ENCODE peak calls at places on chromosome 22, in seven cellular contexts. E, T, S, R, Y, A and J are unnamed samples.

GRCh38 chr22:44172370-44173108 is 8.2 kb upstream of the PARVG start:
- DNase-seq in A (peak), S (no peak), R (no peak), T (peak), Y (peak), E (no peak), J (no peak)

GRCh38 chr22:47918276-47918928 is 1156.0 kb downstream of the TBC1D22A start:
- DNase-seq in E (no peak), Y (no peak), R (no peak), A (no peak), S (peak), T (no peak), J (no peak)

GRCh38 chr22:45008853-45009751 is 703 bp downstream of the PHF21B start:
- DNase-seq in Y (no peak), S (no peak), T (no peak), A (peak), R (peak), E (no peak), J (peak)

GRCh38 chr22:20981787-20982562 is at the start of gene LZTR1:
- DNase-seq in Y (peak), S (peak), E (no peak), A (peak), T (peak), R (peak), J (peak)

GRCh38 chr22:36790648-36791047 is 14.7 kb upstream of the IFT27 start:
- DNase-seq in S (no peak), T (no peak), A (no peak), E (no peak), Y (no peak), R (no peak), J (no peak)

GRCh38 chr22:21947040-21948014 is 5.3 kb downstream of the PPM1F start:
- DNase-seq in S (no peak), T (no peak), R (peak), E (no peak), A (no peak), Y (no peak), J (no peak)

GRCh38 chr22:42662114-42663021 is 13.2 kb upstream of the CYB5R3 start:
- DNase-seq in T (peak), Y (peak), E (no peak), S (peak), R (peak), A (peak), J (peak)

GRCh38 chr22:43094551-43094950 is 5.4 kb upstream of the TTLL1 start:
- DNase-seq in Y (no peak), T (no peak), E (no peak), S (no peak), R (no peak), A (no peak), J (no peak)

GRCh38 chr22:33038131-33038772 is 19.9 kb downstream of the SYN3 start:
- DNase-seq in S (no peak), Y (no peak), T (no peak), E (no peak), A (no peak), R (no peak), J (no peak)

GRCh38 chr22:21457023-21457787 is 10.0 kb upstream of the TMEM191C start:
- DNase-seq in T (peak), Y (peak), R (no peak), E (no peak), A (no peak), S (no peak), J (no peak)

GRCh38 chr22:20569059-20570058 is 61.9 kb downstream of the MED15 start:
- DNase-seq in R (no peak), E (peak), T (peak), S (no peak), A (peak), Y (peak), J (peak)

GRCh38 chr22:42648368-42649260 is 578 bp downstream of the CYB5R3 start:
- DNase-seq in R (no peak), E (no peak), Y (peak), S (peak), T (no peak), A (peak), J (no peak)

GRCh38 chr22:40182231-40182835 is 4.6 kb downstream of the TNRC6B start:
- DNase-seq in E (no peak), A (no peak), R (no peak), S (no peak), Y (no peak), T (no peak), J (no peak)

GRCh38 chr22:48474881-48475280 is 1352.8 kb downstream of the BRD1 start:
- DNase-seq in R (no peak), E (no peak), Y (no peak), S (no peak), A (no peak), T (no peak), J (no peak)

GRCh38 chr22:44436656-44437492 is 61.2 kb downstream of the RTL6 start:
- DNase-seq in R (no peak), A (no peak), Y (no peak), S (no peak), T (no peak), E (no peak), J (no peak)

GRCh38 chr22:35269630-35270029 is 12.3 kb downstream of the HMGXB4 start:
- DNase-seq in E (no peak), S (no peak), T (no peak), R (no peak), Y (no peak), A (no peak), J (no peak)

GRCh38 chr22:40107756-40108437 is 69.8 kb upstream of the TNRC6B start:
- DNase-seq in A (no peak), E (no peak), R (no peak), Y (no peak), S (peak), T (no peak), J (no peak)

GRCh38 chr22:50548913-50549790 is 3.5 kb downstream of the KLHDC7B start:
- DNase-seq in E (no peak), T (no peak), R (no peak), Y (peak), S (no peak), A (no peak), J (no peak)

GRCh38 chr22:36562261-36562835 is 33.4 kb upstream of the EIF3D start:
- DNase-seq in Y (no peak), R (no peak), A (peak), E (no peak), T (no peak), S (no peak), J (no peak)

GRCh38 chr22:20774882-20775281 is 969 bp downstream of the SERPIND1 start:
- DNase-seq in E (no peak), R (no peak), Y (no peak), S (no peak), T (no peak), A (no peak), J (no peak)

DNA sequence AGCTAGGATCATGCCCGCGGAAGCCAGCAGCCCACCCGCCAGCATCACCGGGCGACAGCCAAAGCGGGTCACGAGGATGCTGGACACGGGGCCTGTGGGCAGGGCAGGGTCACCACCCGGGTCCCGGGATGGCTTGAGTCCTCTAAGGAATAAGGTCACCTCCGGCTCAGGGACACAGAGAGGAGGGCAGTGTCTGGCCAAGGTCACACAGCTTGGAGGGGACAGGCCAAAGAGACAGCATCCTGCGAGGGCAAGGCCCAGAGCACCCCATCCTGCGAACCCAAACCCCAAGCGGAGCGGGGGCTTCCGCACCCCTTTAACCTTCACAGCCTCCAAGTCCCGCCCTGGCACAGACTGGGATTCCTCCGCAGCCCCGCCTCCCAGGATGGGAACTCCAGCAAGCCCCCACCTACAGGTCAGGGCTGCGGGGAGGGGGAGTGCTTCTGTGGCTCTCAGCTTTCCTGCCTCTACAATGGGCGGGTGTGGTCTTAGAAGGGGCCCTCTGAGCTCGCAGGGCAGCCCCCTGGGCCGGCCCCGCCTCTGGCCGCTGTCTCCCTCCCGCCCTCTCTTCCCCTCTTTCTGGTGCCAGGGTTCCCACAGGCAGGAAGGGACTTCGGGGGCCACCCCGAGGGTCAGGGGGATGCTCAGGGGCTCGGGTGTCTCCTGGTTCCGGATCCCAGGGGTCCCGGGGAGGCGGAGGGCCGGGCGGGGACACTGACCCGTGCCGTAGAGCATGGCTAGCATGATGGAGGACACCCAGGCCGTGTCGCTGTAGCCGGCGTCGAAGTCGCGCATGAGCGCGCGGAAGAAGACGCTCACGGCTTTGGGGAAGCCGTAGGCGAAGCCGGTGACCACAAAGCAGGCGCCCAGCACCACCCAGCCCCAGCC is 1.8 kb downstream of the SLC16A8 start:
- DNase-seq in A (peak), S (no peak), T (no peak), E (no peak), Y (peak), R (no peak), J (no peak)
- TF ChIP-seq CTCF in A (no peak), S (no peak), T (no peak), E (no peak), Y (no peak), R (no peak), J (no peak)

DNA sequence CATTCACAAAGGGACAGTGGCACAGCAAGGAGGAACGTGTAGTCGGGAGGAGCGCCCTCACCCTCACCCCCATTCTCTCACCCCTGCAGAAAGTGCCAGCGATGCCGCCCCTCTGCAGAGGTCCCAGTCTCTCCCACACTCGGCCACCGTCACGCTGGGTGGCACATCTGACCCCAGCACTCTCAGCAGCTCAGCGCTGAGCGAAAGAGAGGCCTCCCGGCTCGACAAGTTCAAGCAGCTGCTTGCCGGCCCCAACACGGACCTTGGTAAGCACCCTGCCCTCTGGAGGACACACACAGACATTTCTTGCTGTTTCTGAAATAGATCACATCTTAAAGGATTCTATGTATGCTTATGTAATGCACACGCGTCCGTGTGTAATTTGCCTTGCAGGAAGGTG is 34.9 kb downstream of the TBC1D22A start:
- DNase-seq in Y (no peak), E (no peak), A (no peak), S (no peak), R (no peak), T (no peak), J (no peak)
- TF ChIP-seq CTCF in Y (no peak), E (peak), A (no peak), S (no peak), R (no peak), T (peak), J (no peak)

DNA sequence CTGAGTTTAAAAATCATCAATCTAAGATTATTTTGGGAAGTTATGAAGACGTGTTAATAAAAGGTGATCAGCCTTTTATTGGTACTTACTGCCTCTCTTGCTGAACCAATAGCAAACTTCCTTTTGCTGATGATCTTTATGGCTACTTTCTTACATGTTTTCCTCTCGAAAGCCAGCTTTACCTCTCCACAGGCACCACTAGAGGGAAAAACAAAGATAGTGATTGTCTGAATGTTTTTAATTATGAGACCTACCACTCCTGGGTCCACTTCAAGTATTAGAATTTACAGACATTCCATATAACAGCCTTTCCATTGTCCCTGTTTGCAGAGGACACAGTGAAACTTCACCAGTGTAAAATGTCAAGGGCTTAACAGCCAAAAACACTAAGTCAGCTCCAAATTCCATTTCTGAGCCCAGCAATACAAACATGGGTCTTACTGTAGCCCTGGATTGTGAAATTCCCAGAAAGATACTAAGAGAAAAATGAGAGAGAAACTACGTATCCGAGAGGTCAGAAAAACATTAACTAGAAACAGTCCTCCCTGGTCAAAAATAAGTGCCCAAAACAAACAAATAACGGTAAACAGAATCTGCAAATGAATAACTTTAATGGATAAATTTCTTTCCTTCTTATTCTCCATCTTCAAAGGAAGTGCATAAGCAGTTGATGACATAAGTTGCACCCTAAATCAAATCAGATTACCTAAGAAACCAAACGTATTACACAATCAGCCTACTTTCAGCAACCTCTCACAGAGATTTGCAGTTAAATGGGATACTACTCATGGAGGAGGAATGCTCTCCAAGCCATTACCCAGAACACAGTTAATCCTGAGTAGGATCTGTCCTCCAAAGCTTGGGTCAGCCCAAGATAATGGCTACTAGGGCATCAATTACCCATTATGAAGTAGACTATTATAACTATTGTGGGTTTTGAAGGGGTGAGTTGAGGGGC is 29.5 kb downstream of the CHEK2 start:
- DNase-seq in Y (no peak), R (no peak), A (no peak), T (no peak), S (no peak), E (peak), J (no peak)
- TF ChIP-seq CTCF in Y (no peak), R (no peak), A (no peak), T (no peak), S (no peak), E (peak), J (no peak)

GRCh38 chr22:41285820-41286638 is at the start of gene RANGAP1:
- DNase-seq in Y (peak), E (peak), A (peak), R (peak), S (peak), T (peak), J (peak)
- TF ChIP-seq CTCF in Y (peak), E (no peak), A (peak), R (no peak), S (no peak), T (no peak), J (no peak)

GRCh38 chr22:26751217-26751616 is 93.8 kb downstream of the MIAT start:
- DNase-seq in S (no peak), Y (no peak), E (no peak), T (no peak), A (no peak), R (peak), J (no peak)

GRCh38 chr22:26757496-26757895 is 100.1 kb downstream of the MIAT start:
- DNase-seq in E (no peak), Y (no peak), A (no peak), S (no peak), T (no peak), R (no peak), J (no peak)

GRCh38 chr22:26748845-26749244 is 91.5 kb downstream of the MIAT start:
- DNase-seq in T (no peak), E (no peak), S (no peak), R (no peak), Y (no peak), A (no peak), J (no peak)

GRCh38 chr22:26756675-26757293 is 99.4 kb downstream of the MIAT start:
- DNase-seq in T (peak), Y (peak), S (peak), E (no peak), A (peak), R (peak), J (peak)

DNA sequence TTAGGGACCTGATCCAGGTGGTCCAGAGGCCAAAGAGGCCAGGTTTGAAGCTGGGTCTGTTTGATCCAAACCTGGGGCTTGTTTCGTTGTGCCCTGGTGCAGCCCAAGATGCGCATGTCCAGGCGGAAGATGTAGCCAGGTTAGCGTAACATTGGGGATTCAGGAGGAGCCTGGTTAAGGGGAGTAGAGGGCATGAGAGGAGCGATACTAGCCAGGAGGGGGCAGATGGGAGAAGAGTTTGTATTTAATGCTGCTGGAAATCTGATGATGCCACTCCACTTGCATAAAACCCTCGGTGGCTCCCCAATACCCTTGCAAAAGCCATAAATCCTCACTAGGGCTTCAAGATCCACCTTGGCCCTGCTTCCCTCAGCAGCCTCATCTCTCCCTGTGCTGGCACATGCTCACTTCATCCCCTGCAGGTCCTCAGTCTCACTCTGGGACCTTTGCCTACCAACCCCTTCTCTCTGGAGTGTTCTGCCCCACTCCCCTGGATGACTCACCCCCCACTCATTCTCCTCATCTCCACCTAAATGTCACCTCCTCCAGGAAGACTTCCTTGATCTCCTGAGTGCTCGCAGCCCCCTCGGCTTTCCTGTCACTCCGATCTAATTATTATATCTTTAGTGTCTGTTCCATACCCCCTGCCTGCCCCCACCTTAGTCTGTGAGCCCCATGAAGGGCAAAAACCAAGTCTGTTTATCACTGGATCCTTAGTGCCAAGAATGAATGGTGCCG is 95.9 kb downstream of the MIAT start:
- DNase-seq in A (no peak), E (no peak), T (no peak), R (no peak), Y (no peak), S (no peak), J (no peak)
- TF ChIP-seq CTCF in A (no peak), E (peak), T (no peak), R (no peak), Y (no peak), S (no peak), J (no peak)

GRCh38 chr22:24095816-24096215 is 84.7 kb downstream of the CABIN1 start:
- DNase-seq in R (no peak), S (no peak), A (no peak), Y (no peak), T (no peak), E (peak), J (no peak)

GRCh38 chr22:24091551-24092420 is 80.7 kb downstream of the CABIN1 start:
- DNase-seq in R (no peak), E (no peak), A (no peak), T (no peak), S (no peak), Y (no peak), J (no peak)

GRCh38 chr22:24096401-24097115 is 84.7 kb upstream of the SUSD2 start:
- DNase-seq in E (no peak), R (no peak), S (no peak), Y (no peak), A (no peak), T (no peak), J (no peak)

GRCh38 chr22:24094966-24095365 is 83.9 kb downstream of the CABIN1 start:
- DNase-seq in A (no peak), E (no peak), R (no peak), T (no peak), S (no peak), Y (no peak), J (no peak)

DNA sequence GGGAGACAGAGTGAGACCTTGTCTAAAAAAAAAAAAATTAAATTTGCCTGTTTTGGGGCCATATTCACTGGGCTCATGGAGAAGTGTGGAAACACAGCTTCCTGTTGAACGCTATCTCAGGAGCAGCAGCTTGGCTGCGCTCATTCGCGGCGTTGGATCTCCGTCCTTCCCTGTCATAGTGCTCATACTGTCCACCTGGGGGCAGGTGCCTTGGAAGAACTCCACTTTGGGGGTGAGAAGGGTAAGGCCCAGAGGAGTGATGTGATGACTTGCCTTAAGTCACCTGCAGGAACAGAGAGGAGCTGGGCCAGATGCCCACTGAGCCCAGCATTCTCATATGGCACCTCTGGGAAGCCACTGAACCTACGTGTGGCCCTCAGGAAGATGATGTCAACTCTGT is 82.8 kb downstream of the CABIN1 start:
- DNase-seq in R (no peak), Y (no peak), T (no peak), S (no peak), E (no peak), A (no peak), J (no peak)
- TF ChIP-seq CTCF in R (no peak), Y (no peak), T (no peak), S (no peak), E (peak), A (no peak), J (no peak)

GRCh38 chr22:19432092-19432844 is at the start of gene MRPL40:
- DNase-seq in S (peak), A (peak), T (peak), R (peak), E (peak), Y (peak), J (peak)
- TF ChIP-seq CTCF in S (no peak), A (peak), T (no peak), R (no peak), E (no peak), Y (no peak), J (no peak)

GRCh38 chr22:31153357-31153756 is 6.6 kb upstream of the RNF185 start:
- DNase-seq in S (no peak), T (no peak), R (no peak), A (no peak), E (no peak), Y (no peak), J (no peak)

GRCh38 chr22:31148953-31149627 is 8.8 kb upstream of the PLA2G3 start:
- DNase-seq in S (peak), T (no peak), R (peak), E (no peak), Y (no peak), A (peak), J (peak)

GRCh38 chr22:31151872-31152271 is 8.1 kb upstream of the RNF185 start:
- DNase-seq in A (no peak), E (no peak), R (no peak), Y (no peak), T (no peak), S (no peak), J (no peak)

GRCh38 chr22:31148516-31148915 is 8.2 kb upstream of the PLA2G3 start:
- DNase-seq in E (no peak), T (no peak), R (no peak), S (no peak), A (no peak), Y (no peak), J (no peak)

GRCh38 chr22:31150615-31151014 is 9.4 kb upstream of the RNF185 start:
- DNase-seq in S (no peak), E (no peak), Y (no peak), A (no peak), T (no peak), R (no peak), J (no peak)
- TF ChIP-seq CTCF in S (peak), E (peak), Y (no peak), A (no peak), T (no peak), R (peak), J (peak)